ENCODE peak calls at places on chromosome 2, in eight cellular contexts. One of them, this sample, is unnamed.

GRCh38 chr2:187372213-187372612 is 75.8 kb downstream of the CALCRL start:
- DNase-seq in GM23248: peak; percentile 32
- DNase-seq in GM10248: no peak
- DNase-seq in stimulated activated CD8-positive, alpha-beta memory T cell treated with anti-CD3 and anti-CD28 coated beads, Interleukin-15, amount 100 ng/mL, for 24 hours: no peak
- DNase-seq in body of pancreas: no peak
- DNase-seq in ELR: no peak
- DNase-seq in amniotic stem cell: no peak
- DNase-seq in Daoy: peak; percentile 16
- DNase-seq in this sample: peak; percentile 8

GRCh38 chr2:437772-438393 is 150.0 kb upstream of the ALKAL2 start:
- DNase-seq in GM10248: peak; percentile 77
- DNase-seq in Daoy: no peak
- DNase-seq in body of pancreas: peak; percentile 59
- DNase-seq in amniotic stem cell: no peak
- DNase-seq in stimulated activated CD8-positive, alpha-beta memory T cell treated with anti-CD3 and anti-CD28 coated beads, Interleukin-15, amount 100 ng/mL, for 24 hours: peak; percentile 13
- DNase-seq in GM23248: no peak
- DNase-seq in ELR: no peak
- DNase-seq in this sample: no peak

GRCh38 chr2:150376627-150377335 is 110.7 kb downstream of the RND3 start:
- DNase-seq in ELR: peak; percentile 4
- DNase-seq in GM10248: no peak
- DNase-seq in GM23248: no peak
- DNase-seq in amniotic stem cell: no peak
- DNase-seq in stimulated activated CD8-positive, alpha-beta memory T cell treated with anti-CD3 and anti-CD28 coated beads, Interleukin-15, amount 100 ng/mL, for 24 hours: no peak
- DNase-seq in Daoy: no peak
- DNase-seq in body of pancreas: no peak
- DNase-seq in this sample: no peak

GRCh38 chr2:24917086-24917485 is 3.0 kb downstream of the ADCY3 start:
- DNase-seq in Daoy: peak; percentile 48
- DNase-seq in amniotic stem cell: no peak
- DNase-seq in body of pancreas: no peak
- DNase-seq in stimulated activated CD8-positive, alpha-beta memory T cell treated with anti-CD3 and anti-CD28 coated beads, Interleukin-15, amount 100 ng/mL, for 24 hours: no peak
- DNase-seq in GM23248: peak; percentile 35
- DNase-seq in GM10248: peak; percentile 70
- DNase-seq in ELR: peak; percentile 20
- DNase-seq in this sample: no peak

GRCh38 chr2:203330434-203330833 is 2.2 kb downstream of the ABI2 start:
- DNase-seq in GM10248: no peak
- DNase-seq in GM23248: peak; percentile 73
- DNase-seq in ELR: peak; percentile 40
- DNase-seq in Daoy: no peak
- DNase-seq in stimulated activated CD8-positive, alpha-beta memory T cell treated with anti-CD3 and anti-CD28 coated beads, Interleukin-15, amount 100 ng/mL, for 24 hours: no peak
- DNase-seq in amniotic stem cell: no peak
- DNase-seq in body of pancreas: no peak
- DNase-seq in this sample: no peak

GRCh38 chr2:221426929-221427328 is 145.2 kb downstream of the EPHA4 start:
- DNase-seq in GM23248: no peak
- DNase-seq in ELR: no peak
- DNase-seq in amniotic stem cell: no peak
- DNase-seq in stimulated activated CD8-positive, alpha-beta memory T cell treated with anti-CD3 and anti-CD28 coated beads, Interleukin-15, amount 100 ng/mL, for 24 hours: no peak
- DNase-seq in Daoy: no peak
- DNase-seq in GM10248: no peak
- DNase-seq in body of pancreas: no peak
- DNase-seq in this sample: no peak

GRCh38 chr2:205755923-205756322 is 73.6 kb downstream of the NRP2 start:
- DNase-seq in body of pancreas: no peak
- DNase-seq in Daoy: no peak
- DNase-seq in stimulated activated CD8-positive, alpha-beta memory T cell treated with anti-CD3 and anti-CD28 coated beads, Interleukin-15, amount 100 ng/mL, for 24 hours: no peak
- DNase-seq in amniotic stem cell: no peak
- DNase-seq in GM10248: no peak
- DNase-seq in ELR: no peak
- DNase-seq in GM23248: peak; percentile 21
- DNase-seq in this sample: no peak

GRCh38 chr2:74569686-74570085 is 15.2 kb downstream of the DOK1 start:
- DNase-seq in amniotic stem cell: no peak
- DNase-seq in GM23248: no peak
- DNase-seq in ELR: no peak
- DNase-seq in Daoy: no peak
- DNase-seq in stimulated activated CD8-positive, alpha-beta memory T cell treated with anti-CD3 and anti-CD28 coated beads, Interleukin-15, amount 100 ng/mL, for 24 hours: no peak
- DNase-seq in body of pancreas: no peak
- DNase-seq in GM10248: no peak
- DNase-seq in this sample: no peak

GRCh38 chr2:130135692-130136541 is 6.9 kb upstream of the POTEF start:
- DNase-seq in amniotic stem cell: no peak
- DNase-seq in stimulated activated CD8-positive, alpha-beta memory T cell treated with anti-CD3 and anti-CD28 coated beads, Interleukin-15, amount 100 ng/mL, for 24 hours: no peak
- DNase-seq in Daoy: no peak
- DNase-seq in ELR: no peak
- DNase-seq in GM23248: no peak
- DNase-seq in body of pancreas: no peak
- DNase-seq in GM10248: no peak
- DNase-seq in this sample: no peak

GRCh38 chr2:101704046-101704466 is 6.5 kb downstream of the MAP4K4 start:
- DNase-seq in stimulated activated CD8-positive, alpha-beta memory T cell treated with anti-CD3 and anti-CD28 coated beads, Interleukin-15, amount 100 ng/mL, for 24 hours: no peak
- DNase-seq in body of pancreas: no peak
- DNase-seq in ELR: peak; percentile 26
- DNase-seq in GM10248: no peak
- DNase-seq in amniotic stem cell: no peak
- DNase-seq in GM23248: peak; percentile 88
- DNase-seq in Daoy: no peak
- DNase-seq in this sample: no peak

GRCh38 chr2:222569826-222570225 is 86.1 kb downstream of the FARSB start:
- DNase-seq in amniotic stem cell: no peak
- DNase-seq in ELR: peak; percentile 54
- DNase-seq in Daoy: no peak
- DNase-seq in body of pancreas: no peak
- DNase-seq in GM23248: peak; percentile 55
- DNase-seq in GM10248: no peak
- DNase-seq in stimulated activated CD8-positive, alpha-beta memory T cell treated with anti-CD3 and anti-CD28 coated beads, Interleukin-15, amount 100 ng/mL, for 24 hours: no peak
- DNase-seq in this sample: no peak

GRCh38 chr2:46036929-46037328 is 260.3 kb upstream of the EPAS1 start:
- DNase-seq in GM23248: peak; percentile 85
- DNase-seq in stimulated activated CD8-positive, alpha-beta memory T cell treated with anti-CD3 and anti-CD28 coated beads, Interleukin-15, amount 100 ng/mL, for 24 hours: no peak
- DNase-seq in amniotic stem cell: peak; percentile 94
- DNase-seq in ELR: peak; percentile 49
- DNase-seq in body of pancreas: no peak
- DNase-seq in GM10248: no peak
- DNase-seq in Daoy: peak; percentile 69
- DNase-seq in this sample: peak; percentile 98

GRCh38 chr2:144383571-144383970 is 136.3 kb downstream of the ZEB2 start:
- DNase-seq in GM10248: no peak
- DNase-seq in body of pancreas: no peak
- DNase-seq in Daoy: no peak
- DNase-seq in stimulated activated CD8-positive, alpha-beta memory T cell treated with anti-CD3 and anti-CD28 coated beads, Interleukin-15, amount 100 ng/mL, for 24 hours: no peak
- DNase-seq in amniotic stem cell: no peak
- DNase-seq in GM23248: no peak
- DNase-seq in ELR: no peak
- DNase-seq in this sample: no peak

This sample was measured in MG63.